ENCODE peak calls at places on chromosomes 16 and 17, in nine cellular contexts. P is cardiac fibroblast, F is right cardiac atrium, E is prostate gland, L is kidney, G is right lobe of liver, N is OCI-LY7, R is foreskin fibroblast, Z is dorsolateral prefrontal cortex. D is an unnamed sample.

GRCh38 chr16:11094075-11094593 is 149.8 kb downstream of the CLEC16A start:
- DNase-seq in G (no peak), Z (no peak), N (peak), R (peak), L (no peak), E (no peak), F (no peak), P (peak), D (no peak)

GRCh38 chr17:15744091-15744676 is 12.1 kb downstream of the TBC1D26 start:
- DNase-seq in P (no peak), Z (no peak), N (no peak), F (no peak), R (no peak), L (no peak), E (no peak), G (no peak), D (no peak)

GRCh38 chr16:11254913-11255736 is 879 bp downstream of the SOCS1 start:
- DNase-seq in R (peak), P (peak), Z (no peak), F (peak), L (peak), N (peak), G (peak), E (peak), D (no peak)

GRCh38 chr16:19167710-19168172 is 299 bp upstream of the SYT17 start:
- DNase-seq in E (peak), R (peak), Z (peak), G (peak), N (peak), F (peak), L (peak), P (peak), D (no peak)

GRCh38 chr17:31880311-31880710 is 21.2 kb downstream of the UTP6 start:
- DNase-seq in R (no peak), N (no peak), G (no peak), P (no peak), F (no peak), L (no peak), Z (no peak), E (peak), D (no peak)

GRCh38 chr17:44970136-44970737 is 2.1 kb upstream of the C1QL1 start:
- DNase-seq in N (no peak), R (peak), G (no peak), P (peak), F (peak), L (no peak), Z (peak), E (no peak), D (no peak)

GRCh38 chr16:85330694-85331188 is 218.5 kb upstream of the CIBAR2 start:
- DNase-seq in F (no peak), E (peak), G (no peak), Z (no peak), L (no peak), N (peak), R (peak), P (peak), D (peak)

GRCh38 chr17:31534223-31534888 is 142.9 kb downstream of the RAB11FIP4 start:
- DNase-seq in N (no peak), P (peak), G (no peak), Z (no peak), R (no peak), F (no peak), E (no peak), L (no peak), D (no peak)

GRCh38 chr17:79923974-79924638 is 84.9 kb upstream of the CBX4 start:
- DNase-seq in F (peak), G (no peak), L (peak), P (peak), Z (peak), R (no peak), E (no peak), N (peak), D (no peak)

GRCh38 chr17:32006957-32007462 is at the start of gene LRRC37B:
- DNase-seq in E (peak), N (peak), R (peak), Z (peak), L (peak), P (peak), F (peak), G (peak), D (peak)

GRCh38 chr17:13306310-13306962 is 288.6 kb upstream of the ELAC2 start:
- DNase-seq in F (no peak), L (no peak), E (no peak), R (peak), N (peak), P (peak), Z (no peak), G (no peak), D (peak)

GRCh38 chr17:65163990-65164495 is 26.9 kb downstream of the RGS9 start:
- DNase-seq in F (no peak), N (peak), P (peak), G (no peak), R (peak), E (no peak), Z (no peak), L (no peak), D (no peak)

GRCh38 chr16:70778901-70779309 is 22.1 kb downstream of the VAC14 start:
- DNase-seq in E (peak), P (peak), G (no peak), L (peak), F (peak), Z (no peak), N (no peak), R (peak), D (peak)

GRCh38 chr17:79543566-79543965 is 67.3 kb downstream of the RBFOX3 start:
- DNase-seq in L (peak), G (no peak), R (no peak), F (no peak), Z (no peak), N (no peak), E (no peak), P (no peak), D (no peak)

GRCh38 chr16:3183445-3184139 is 4.4 kb upstream of the OR1F1 start:
- DNase-seq in Z (no peak), E (no peak), P (no peak), N (no peak), G (no peak), L (no peak), F (no peak), R (no peak), D (no peak)

GRCh38 chr17:27597188-27597580 is 33.8 kb upstream of the LGALS9 start:
- DNase-seq in E (no peak), P (no peak), F (no peak), N (no peak), G (no peak), R (no peak), Z (no peak), L (peak), D (no peak)

GRCh38 chr16:87586201-87586782 is 16.0 kb upstream of the JPH3 start:
- DNase-seq in G (no peak), R (no peak), L (no peak), E (no peak), P (peak), Z (no peak), N (no peak), F (no peak), D (no peak)

GRCh38 chr16:72983728-72984350 is 64.1 kb downstream of the ZFHX3 start:
- DNase-seq in L (no peak), G (no peak), E (peak), R (no peak), P (no peak), N (no peak), Z (no peak), F (no peak), D (no peak)

GRCh38 chr16:69921125-69921524 is 30.0 kb upstream of the CLEC18A start:
- DNase-seq in P (peak), G (no peak), N (no peak), L (no peak), R (no peak), F (no peak), E (no peak), Z (no peak), D (no peak)

GRCh38 chr16:68640972-68641371 is 4.1 kb upstream of the CDH3 start:
- DNase-seq in F (no peak), P (no peak), R (peak), Z (no peak), L (no peak), G (no peak), E (no peak), N (no peak), D (no peak)

GRCh38 chr16:79972053-79972704 is 371.6 kb upstream of the MAF start:
- DNase-seq in R (no peak), G (no peak), E (no peak), Z (no peak), F (no peak), N (no peak), P (no peak), L (no peak), D (no peak)

GRCh38 chr16:21156767-21157467 is 1.6 kb upstream of the LDAF1 start:
- DNase-seq in F (peak), N (peak), R (peak), L (no peak), E (peak), P (peak), Z (no peak), G (no peak), D (peak)

GRCh38 chr17:19376799-19377198 is 1.5 kb upstream of the MAPK7 start:
- DNase-seq in P (no peak), G (no peak), L (peak), R (no peak), E (no peak), N (no peak), Z (no peak), F (no peak), D (no peak)

GRCh38 chr16:55333690-55334089 is 9.7 kb downstream of the IRX6 start:
- DNase-seq in Z (no peak), P (no peak), E (no peak), N (peak), F (no peak), G (no peak), R (no peak), L (no peak), D (no peak)

GRCh38 chr17:59565959-59566324 is 532 bp downstream of the DHX40 start:
- DNase-seq in L (peak), R (peak), P (peak), Z (peak), G (peak), F (peak), E (peak), N (peak), D (peak)

DNA sequence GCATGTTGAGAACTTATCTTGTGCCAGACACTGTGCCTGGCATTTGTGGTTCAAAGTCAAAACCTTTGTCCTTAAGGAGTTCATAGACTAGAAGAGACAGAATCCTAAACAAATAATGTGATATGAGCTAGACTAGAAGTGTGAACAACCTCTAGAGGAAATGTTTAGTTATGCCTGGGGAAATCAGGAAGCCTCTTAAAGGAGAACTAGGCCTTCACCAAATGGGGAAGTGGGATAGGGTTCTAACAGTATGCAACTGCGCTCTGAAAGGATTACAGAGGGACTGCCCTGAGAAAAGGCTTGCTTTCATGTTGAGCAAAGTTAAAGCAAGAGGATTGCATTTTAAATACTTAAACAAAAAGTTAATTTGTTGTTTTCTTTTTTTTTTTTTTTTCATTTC is 4.9 kb downstream of the RUNDC1 start:
- DNase-seq in Z (no peak), E (no peak), N (peak), R (no peak), G (no peak), F (no peak), P (no peak), L (no peak), D (no peak)
- H3K4me3 ChIP-seq in Z (no peak), E (no peak), N (peak), R (no peak), G (no peak), F (no peak), P (no peak), L (no peak), D (no peak)

GRCh38 chr17:57784226-57784895 is 39.3 kb upstream of the CCDC182 start:
- DNase-seq in E (no peak), G (no peak), P (no peak), N (no peak), F (no peak), Z (no peak), R (no peak), L (no peak), D (no peak)

GRCh38 chr17:57783338-57783742 is 38.2 kb upstream of the CCDC182 start:
- DNase-seq in R (peak), P (peak), G (peak), E (peak), L (peak), F (peak), Z (peak), N (peak), D (no peak)

GRCh38 chr17:57782051-57782490 is 37.0 kb upstream of the CCDC182 start:
- DNase-seq in L (no peak), G (no peak), E (no peak), Z (no peak), R (no peak), F (no peak), N (no peak), P (no peak), D (no peak)

GRCh38 chr17:57781386-57782050 is 36.4 kb upstream of the CCDC182 start:
- DNase-seq in L (no peak), F (no peak), N (no peak), G (no peak), P (no peak), E (no peak), Z (no peak), R (no peak), D (no peak)

DNA sequence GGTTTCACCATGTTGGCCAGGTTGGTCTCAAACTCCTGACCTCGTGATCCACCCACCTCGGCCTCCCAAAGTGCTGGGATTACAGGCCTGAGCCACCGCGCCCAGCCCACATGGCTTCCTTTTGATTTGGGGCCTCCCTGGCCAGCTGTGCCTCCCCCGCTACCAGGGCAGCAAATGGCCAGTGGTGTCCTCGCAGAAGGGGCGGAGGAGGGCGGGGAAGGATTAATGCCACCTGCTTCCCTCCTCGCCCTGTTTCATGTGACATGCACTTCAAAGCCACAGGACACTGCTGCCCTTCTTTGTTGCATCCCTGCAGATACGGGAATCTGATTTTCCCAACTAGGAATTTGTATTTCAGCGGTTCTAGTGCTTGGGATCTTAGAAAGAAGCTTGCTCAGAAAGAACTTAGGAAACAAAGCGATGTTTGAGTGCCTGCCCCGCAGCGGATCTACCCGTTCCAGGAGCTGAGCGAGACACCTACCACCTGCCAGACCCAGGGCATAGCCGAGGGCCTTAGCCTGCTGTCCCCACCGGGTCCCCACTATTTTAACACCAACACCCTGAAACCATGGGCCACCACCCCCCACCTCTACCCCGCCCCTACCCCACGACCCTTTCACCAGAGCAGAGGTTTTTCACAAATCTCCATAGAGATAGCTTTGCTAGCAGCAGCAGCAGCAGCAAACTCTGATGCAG is 37.7 kb upstream of the CCDC182 start:
- DNase-seq in F (no peak), R (no peak), E (no peak), L (no peak), G (no peak), N (no peak), P (no peak), Z (no peak), D (peak)
- H3K4me3 ChIP-seq in F (no peak), R (no peak), E (peak), L (peak), G (no peak), N (no peak), P (no peak), Z (peak), D (no peak)

DNA sequence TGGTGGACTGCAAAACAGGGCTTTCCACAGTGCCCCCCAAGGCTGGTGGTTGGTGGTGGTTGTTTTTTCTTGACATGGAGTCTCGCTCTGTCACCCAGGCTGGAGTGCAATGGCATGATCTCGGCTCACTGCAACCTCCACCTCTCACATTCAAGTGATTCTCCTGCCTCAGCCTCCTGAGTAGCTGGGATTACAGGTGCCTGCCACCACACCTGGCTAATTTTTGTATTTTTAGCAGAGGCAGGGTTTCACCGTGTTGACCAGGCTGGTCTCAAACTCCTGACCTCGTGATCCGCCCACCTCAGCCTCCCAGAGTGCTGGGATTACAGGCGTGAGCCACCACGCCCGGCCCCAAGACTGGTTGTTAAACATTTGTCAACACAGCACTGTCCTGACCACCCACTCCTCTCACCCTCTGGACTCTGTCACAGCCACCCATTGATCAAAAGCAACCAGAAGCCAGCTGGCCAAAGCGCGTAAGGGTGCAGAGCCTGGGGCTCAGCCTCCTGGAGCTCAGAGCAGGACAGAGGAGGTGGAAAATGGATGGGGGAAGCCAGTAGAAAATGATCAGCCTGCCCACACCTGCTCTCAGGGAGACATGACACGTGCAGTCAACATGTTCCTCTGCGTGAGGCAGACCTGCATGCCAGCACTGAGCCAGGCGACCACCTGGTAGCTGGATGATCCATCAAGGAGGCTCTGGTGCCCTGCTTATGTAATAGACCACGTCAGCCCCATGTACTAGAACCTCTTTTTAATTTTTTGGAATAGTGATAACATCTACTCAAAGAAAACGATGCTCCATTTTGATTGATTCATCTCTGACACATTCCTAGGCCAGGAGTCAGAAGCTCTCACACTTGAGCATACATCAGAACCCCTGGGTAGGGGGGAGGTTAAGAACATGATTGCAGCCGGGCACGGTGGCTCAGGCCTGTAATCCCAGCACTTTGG is 14.8 kb upstream of the OSGIN1 start:
- DNase-seq in E (no peak), F (no peak), L (no peak), P (no peak), Z (no peak), R (no peak), N (no peak), G (no peak), D (no peak)
- H3K4me3 ChIP-seq in E (no peak), F (no peak), L (no peak), P (no peak), Z (no peak), R (no peak), N (no peak), G (no peak), D (no peak)

GRCh38 chr17:39701012-39701783 is 1.3 kb downstream of the ERBB2 start:
- DNase-seq in F (no peak), G (no peak), Z (no peak), R (no peak), P (no peak), N (no peak), E (no peak), L (no peak), D (no peak)
- H3K4me3 ChIP-seq in F (peak), G (no peak), Z (peak), R (peak), P (peak), N (no peak), E (peak), L (peak), D (peak)

GRCh38 chr17:18224428-18225120 is 861 bp upstream of the LLGL1 start:
- DNase-seq in Z (no peak), L (no peak), G (no peak), E (no peak), R (peak), P (peak), F (peak), N (no peak), D (no peak)

GRCh38 chr17:18225121-18225561 is 294 bp upstream of the LLGL1 start:
- DNase-seq in G (peak), L (peak), N (peak), P (peak), Z (peak), E (peak), F (peak), R (peak), D (peak)

GRCh38 chr17:18226284-18226945 is 980 bp downstream of the LLGL1 start:
- DNase-seq in G (no peak), Z (no peak), N (no peak), L (no peak), R (peak), E (no peak), F (no peak), P (peak), D (no peak)

GRCh38 chr17:18225562-18226283 is at the start of gene LLGL1:
- DNase-seq in N (no peak), P (peak), F (no peak), Z (no peak), E (no peak), R (peak), L (peak), G (no peak), D (no peak)

DNA sequence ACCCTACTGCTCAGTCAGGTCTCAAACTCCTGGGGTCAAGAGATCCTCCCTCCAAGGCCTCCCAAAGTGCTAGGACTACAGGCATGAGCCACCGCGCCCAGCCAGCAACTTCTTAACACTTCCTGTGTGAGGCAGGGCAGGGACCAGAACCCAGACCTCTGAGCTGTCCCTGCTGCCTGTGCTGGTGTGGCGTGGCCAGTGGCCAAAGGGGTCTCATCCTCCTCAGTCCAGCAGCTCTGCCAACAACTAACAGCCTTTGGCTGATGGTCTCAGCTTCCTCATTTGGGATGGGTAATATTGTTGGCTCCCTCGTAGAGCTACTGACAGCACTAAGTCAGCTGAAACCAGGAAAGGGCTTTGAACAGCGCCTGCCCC is 1.4 kb upstream of the LLGL1 start:
- DNase-seq in E (no peak), Z (no peak), N (no peak), F (no peak), G (no peak), P (no peak), R (no peak), L (no peak), D (no peak)
- H3K4me3 ChIP-seq in E (no peak), Z (no peak), N (no peak), F (no peak), G (no peak), P (no peak), R (no peak), L (no peak), D (no peak)

DNA sequence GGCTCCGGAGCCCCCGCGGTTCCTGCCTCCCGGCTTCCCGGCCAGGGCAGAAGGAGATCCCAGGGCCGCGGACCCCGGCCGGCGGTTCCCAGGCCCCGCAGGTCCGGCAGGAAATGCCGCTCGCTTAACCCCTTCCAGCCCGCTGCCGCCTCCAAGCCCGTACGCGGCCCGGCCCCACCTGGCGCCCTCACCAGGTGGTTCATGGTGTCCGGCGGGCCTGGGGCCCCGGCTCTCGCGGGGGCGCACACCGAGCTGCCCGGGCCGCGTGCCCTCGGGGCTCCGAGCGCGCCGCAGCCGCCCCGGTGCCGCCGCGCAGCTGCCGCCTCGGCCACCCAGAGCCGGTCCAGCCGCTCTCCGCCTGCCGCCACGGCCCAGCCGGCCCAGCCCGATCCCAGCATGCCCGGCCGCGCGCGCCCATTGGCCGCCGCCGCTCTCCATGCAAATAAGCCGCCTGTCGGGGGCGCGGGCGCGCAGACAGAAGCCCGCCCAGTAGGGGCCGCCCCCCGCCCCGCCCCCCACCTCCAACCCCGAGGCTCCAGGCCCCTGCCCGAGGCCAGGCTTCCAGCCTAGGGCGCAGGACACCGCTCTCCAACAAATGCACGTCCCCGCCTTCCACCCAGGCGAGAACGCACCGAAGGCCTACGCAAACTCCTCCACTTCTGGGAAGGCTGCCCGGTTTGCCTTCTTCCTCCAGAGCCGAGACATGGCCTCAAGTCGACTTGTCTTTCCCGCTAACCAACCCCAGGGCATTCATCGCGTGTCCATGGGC is at the start of gene BCAR1:
- DNase-seq in F (peak), P (peak), E (peak), Z (peak), L (peak), R (peak), N (peak), G (peak), D (peak)
- H3K4me3 ChIP-seq in F (peak), P (peak), E (peak), Z (peak), L (peak), R (peak), N (peak), G (peak), D (peak)